ENCODE peak calls at places on chromosomes 16 and 17, in five cellular contexts. B, T, J, K and P are unnamed samples.

GRCh38 chr16:83305092-83305491 is 502.7 kb upstream of the HSBP1 start:
- DNase-seq in B (peak), T (no peak), J (no peak), K (no peak), P (peak)

GRCh38 chr16:55703003-55704001 is 47.5 kb downstream of the SLC6A2 start:
- DNase-seq in B (peak), T (no peak), J (no peak), K (peak), P (peak)

GRCh38 chr16:67158637-67159600 is 790 bp downstream of the TRADD start:
- DNase-seq in B (no peak), T (no peak), J (peak), K (no peak), P (peak)

GRCh38 chr16:53893731-53894435 is 189.9 kb downstream of the FTO start:
- DNase-seq in B (peak), T (no peak), J (no peak), K (no peak), P (peak)

GRCh38 chr16:1108299-1109252 is 12.5 kb upstream of the C1QTNF8 start:
- DNase-seq in B (peak), T (no peak), J (no peak), K (no peak), P (no peak)

GRCh38 chr17:39962642-39963220 is at the start of gene GSDMA:
- DNase-seq in B (no peak), T (no peak), J (no peak), K (no peak), P (no peak)

GRCh38 chr16:76955629-76956028 is 235.4 kb upstream of the MON1B start:
- DNase-seq in B (peak), T (no peak), J (no peak), K (no peak), P (no peak)

GRCh38 chr16:68737730-68738590 is 868 bp downstream of the CDH1 start:
- DNase-seq in B (no peak), T (no peak), J (no peak), K (no peak), P (no peak)

GRCh38 chr16:24116371-24116770 is 139.8 kb upstream of the CACNG3 start:
- DNase-seq in B (no peak), T (no peak), J (no peak), K (no peak), P (no peak)

GRCh38 chr16:87046235-87046634 is 271.0 kb downstream of the C16orf95 start:
- DNase-seq in B (no peak), T (no peak), J (no peak), K (no peak), P (no peak)

GRCh38 chr16:4624827-4625616 is 396 bp downstream of the MGRN1 start:
- DNase-seq in B (peak), T (no peak), J (peak), K (peak), P (peak)

GRCh38 chr17:59372138-59372751 is 40.8 kb downstream of the YPEL2 start:
- DNase-seq in B (peak), T (no peak), J (no peak), K (no peak), P (peak)

GRCh38 chr16:66205287-66206167 is 161.0 kb upstream of the CDH5 start:
- DNase-seq in B (peak), T (no peak), J (no peak), K (no peak), P (no peak)

GRCh38 chr16:68993885-68994284 is 111.6 kb upstream of the HAS3 start:
- DNase-seq in B (peak), T (no peak), J (no peak), K (no peak), P (peak)

GRCh38 chr16:3508736-3509135 is 7.9 kb downstream of the CLUAP1 start:
- DNase-seq in B (no peak), T (no peak), J (peak), K (no peak), P (no peak)

GRCh38 chr17:35259001-35259400 is 16.1 kb downstream of the SLFN5 start:
- DNase-seq in B (no peak), T (no peak), J (peak), K (no peak), P (no peak)

DNA sequence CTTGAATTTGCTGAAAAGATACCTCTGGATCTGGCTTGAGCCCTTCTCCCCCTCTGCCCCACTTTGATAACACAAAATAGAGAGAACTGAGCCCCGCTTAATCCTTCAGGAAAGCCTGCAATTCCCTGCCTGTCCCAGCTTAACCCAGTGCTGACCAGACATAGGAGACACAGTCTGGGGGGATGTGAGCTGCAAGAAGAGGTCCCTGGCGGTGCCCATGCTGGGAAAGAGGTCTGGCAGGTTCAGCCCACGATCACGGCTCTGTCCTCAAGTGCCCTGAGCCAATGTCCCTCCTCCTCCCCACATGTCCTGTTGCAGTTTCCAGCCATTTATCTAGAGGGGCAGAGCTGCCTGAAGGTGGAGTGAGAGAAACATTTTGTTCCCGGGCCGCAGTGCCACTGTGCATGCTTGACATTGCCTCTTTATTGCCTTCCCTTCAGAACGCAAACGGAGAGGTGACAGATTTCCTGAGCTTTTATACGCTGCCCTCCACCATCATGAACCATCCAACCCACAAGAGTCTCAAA is 29.0 kb downstream of the PLCD3 start:
- DNase-seq in B (no peak), T (no peak), J (no peak), K (no peak), P (no peak)
- H3K4ac ChIP-seq in B (no peak), T (no peak), J (no peak), K (no peak), P (no peak)

GRCh38 chr16:88772871-88773811 is 11.9 kb downstream of the PIEZO1 start:
- DNase-seq in B (peak), T (no peak), J (no peak), K (no peak), P (peak)

GRCh38 chr16:88773812-88774291 is 11.2 kb downstream of the PIEZO1 start:
- DNase-seq in B (peak), T (no peak), J (no peak), K (no peak), P (peak)

GRCh38 chr16:88769617-88770458 is 15.2 kb downstream of the PIEZO1 start:
- DNase-seq in B (no peak), T (peak), J (peak), K (peak), P (peak)

GRCh38 chr16:88770459-88771293 is 14.3 kb downstream of the PIEZO1 start:
- DNase-seq in B (peak), T (peak), J (peak), K (peak), P (peak)

DNA sequence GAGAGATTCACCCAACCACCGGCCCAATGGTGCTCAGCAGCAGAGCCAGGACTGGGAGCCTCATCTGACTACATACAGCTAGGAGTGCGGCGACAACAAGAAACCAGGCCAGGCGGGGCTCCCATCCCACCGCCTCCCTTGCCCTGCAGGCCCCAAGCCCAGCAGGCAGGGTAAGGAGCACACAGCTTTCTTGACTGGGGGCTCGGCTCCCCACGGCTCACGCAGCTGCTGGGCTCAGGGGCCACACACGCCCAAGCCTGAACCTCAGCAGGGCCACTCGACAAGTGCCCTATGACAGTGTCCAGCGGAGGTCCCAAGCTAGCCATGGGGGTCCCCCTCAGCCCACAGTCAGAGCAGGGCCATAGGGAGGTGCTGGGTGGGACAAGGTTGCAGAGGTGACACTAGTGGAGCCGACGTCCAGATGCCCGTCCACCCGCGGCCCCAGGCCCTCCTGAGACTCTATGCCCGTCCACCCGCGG is 13.7 kb downstream of the PIEZO1 start:
- DNase-seq in B (no peak), T (no peak), J (no peak), K (no peak), P (no peak)
- H4K91ac ChIP-seq in B (peak), T (no peak), J (no peak), K (no peak), P (peak)

DNA sequence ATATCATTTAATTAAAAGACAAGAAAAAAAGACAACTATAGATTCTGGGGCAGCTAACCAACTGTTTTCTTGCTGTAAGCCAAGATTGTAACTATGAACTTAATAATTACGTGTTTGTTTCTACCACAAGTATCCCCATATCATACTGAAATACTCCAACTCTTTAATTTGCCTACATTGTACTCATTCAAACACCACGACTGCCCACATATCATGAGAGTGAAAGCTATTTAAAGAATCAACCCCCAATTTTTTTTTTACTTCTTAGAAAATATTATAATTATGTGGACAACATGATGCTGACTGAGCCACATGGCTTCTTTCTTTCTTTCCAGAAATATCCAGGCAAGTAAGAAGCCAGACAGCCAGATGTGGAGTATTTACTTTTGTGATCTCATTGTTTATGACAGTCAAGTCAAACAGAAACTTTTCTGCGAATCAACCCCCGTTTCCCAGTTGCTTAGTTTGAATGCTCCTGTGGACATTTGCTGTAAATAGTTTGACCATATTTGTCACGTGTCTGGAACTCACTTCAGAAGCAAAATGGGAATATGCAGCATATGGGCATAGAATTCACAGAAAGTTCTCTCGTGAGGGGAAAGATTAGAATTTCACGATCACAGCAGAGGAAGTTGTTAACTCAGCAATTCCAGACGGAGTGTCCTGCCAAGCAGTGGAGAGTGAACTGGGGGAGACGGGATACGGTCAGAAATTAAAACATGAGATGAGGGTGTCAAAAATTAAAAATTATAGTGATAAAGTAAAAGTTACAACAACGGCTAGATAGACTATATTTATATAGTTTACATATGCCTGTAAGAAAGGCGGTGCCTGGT is 126.7 kb upstream of the PSMD7 start:
- DNase-seq in B (peak), T (no peak), J (no peak), K (no peak), P (peak)
- H2AK5ac ChIP-seq in B (no peak), T (no peak), J (no peak), K (no peak), P (no peak)

DNA sequence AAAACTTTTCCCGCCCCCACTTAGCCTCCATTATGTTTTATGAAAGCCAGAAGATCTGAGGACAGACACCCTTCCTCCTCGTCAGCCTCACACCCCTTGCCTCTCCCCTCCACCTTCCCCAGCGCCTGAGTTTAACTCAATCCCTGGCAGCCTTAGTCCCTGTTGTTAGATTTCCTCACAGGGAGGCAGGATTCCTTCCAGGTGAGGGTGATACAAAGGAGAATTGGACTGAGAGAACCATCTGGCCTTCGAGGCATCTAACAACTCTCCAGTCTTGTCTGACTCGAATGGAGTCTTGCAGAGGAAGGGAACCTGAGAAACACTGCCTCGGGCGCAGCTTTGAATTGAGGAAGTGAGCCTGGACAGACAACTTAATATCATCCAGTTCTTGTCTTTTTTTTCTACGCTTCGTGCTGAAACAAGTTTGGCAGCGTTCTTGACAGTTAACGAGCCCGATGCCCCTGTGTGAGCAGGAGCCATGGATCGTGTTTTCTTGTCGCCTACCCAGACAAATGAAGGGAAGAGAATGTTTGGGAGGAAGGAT is 1.3 kb upstream of the ZNF768 start:
- DNase-seq in B (no peak), T (no peak), J (no peak), K (no peak), P (no peak)
- H3K4ac ChIP-seq in B (peak), T (peak), J (no peak), K (no peak), P (peak)

DNA sequence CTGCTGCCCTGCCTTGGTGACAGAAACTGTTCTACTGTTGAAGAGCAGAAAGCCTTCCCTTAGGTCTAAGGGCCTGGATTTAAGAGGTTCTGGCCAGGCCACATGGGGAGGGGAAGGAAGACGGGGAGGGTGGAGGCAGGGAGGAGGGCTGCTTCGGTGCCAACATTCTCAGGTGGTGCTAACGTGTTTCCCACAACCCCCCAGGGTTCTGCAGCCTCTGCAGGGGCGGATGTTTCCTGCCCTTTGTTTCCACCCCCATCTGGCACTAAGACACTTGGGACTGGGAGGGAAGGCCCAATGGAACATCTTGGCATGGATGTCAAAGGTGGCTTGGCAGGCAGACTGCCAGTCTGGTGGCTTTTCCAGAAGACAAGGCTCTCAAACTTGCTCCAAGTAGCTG is 12.7 kb downstream of the HIC1 start:
- DNase-seq in B (peak), T (no peak), J (no peak), K (no peak), P (no peak)
- H4K91ac ChIP-seq in B (peak), T (no peak), J (no peak), K (no peak), P (peak)

GRCh38 chr17:49887744-49888360 is 40.0 kb upstream of the TAC4 start:
- DNase-seq in B (no peak), T (no peak), J (no peak), K (no peak), P (no peak)
- H2AK5ac ChIP-seq in B (no peak), T (peak), J (no peak), K (peak), P (no peak)

DNA sequence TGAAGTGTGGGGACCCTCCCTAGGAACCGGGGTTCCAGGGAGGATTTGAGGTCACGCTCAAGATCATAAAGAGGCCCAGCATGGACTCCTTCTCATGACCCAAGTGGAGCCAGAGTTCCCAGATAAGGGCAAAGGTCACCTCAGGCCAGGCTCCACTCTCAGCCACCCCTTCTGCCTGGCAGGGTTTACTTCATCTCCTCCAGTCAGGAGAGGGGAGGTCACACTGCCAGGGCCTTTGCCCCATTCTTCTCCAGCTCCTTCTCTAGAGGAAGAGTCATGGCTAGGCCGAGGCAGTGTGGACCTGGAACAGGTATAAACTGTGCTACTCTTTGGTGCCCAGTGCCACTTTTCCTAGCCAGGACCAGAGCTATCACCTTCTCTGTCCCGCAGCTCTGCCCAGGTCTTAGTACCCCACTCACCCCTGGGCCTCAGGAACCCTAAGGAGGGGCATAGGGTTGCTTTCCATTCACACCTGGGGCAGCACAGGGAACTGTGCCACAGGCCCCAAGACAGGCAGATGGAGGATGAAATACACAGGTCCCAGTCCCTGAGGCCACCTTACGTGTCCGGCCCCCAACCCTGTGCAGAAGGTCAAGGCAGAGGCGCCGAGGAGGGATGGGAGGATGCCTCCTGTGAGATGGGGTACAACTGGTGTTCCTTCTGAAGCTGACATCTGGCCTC is 877 bp upstream of the ACSF2 start:
- DNase-seq in B (no peak), T (no peak), J (no peak), K (no peak), P (no peak)
- H3K4ac ChIP-seq in B (peak), T (no peak), J (no peak), K (peak), P (peak)

GRCh38 chr17:79019260-79019630 is 4.7 kb upstream of the C1QTNF1 start:
- DNase-seq in B (no peak), T (no peak), J (no peak), K (no peak), P (no peak)

GRCh38 chr17:79019631-79020584 is 4.1 kb upstream of the C1QTNF1 start:
- DNase-seq in B (peak), T (no peak), J (no peak), K (peak), P (peak)

GRCh38 chr17:79018045-79018695 is 5.8 kb upstream of the C1QTNF1 start:
- DNase-seq in B (no peak), T (no peak), J (no peak), K (no peak), P (no peak)

GRCh38 chr17:79020631-79021301 is 3.2 kb upstream of the C1QTNF1 start:
- DNase-seq in B (no peak), T (no peak), J (no peak), K (no peak), P (no peak)

GRCh38 chr17:79017546-79017945 is 6.4 kb upstream of the C1QTNF1 start:
- DNase-seq in B (no peak), T (no peak), J (no peak), K (no peak), P (no peak)
- H4K91ac ChIP-seq in B (no peak), T (no peak), J (no peak), K (no peak), P (no peak)